ENCODE peak calls at places on chromosomes 16 and 17, in four cellular contexts. U is GM23248, A is PC-3, G is OCI-LY7. M is an unnamed sample. For H3K9me3, the result is how much of the 10 kb centered on the place peaks cover.

GRCh38 chr16:51374790-51375189 is 223.7 kb upstream of the SALL1 start:
- DNase-seq in U (no peak), A (no peak), G (no peak), M (no peak)

GRCh38 chr17:79942011-79942405 is 93.7 kb downstream of the TBC1D16 start:
- DNase-seq in U (no peak), A (no peak), G (no peak), M (no peak)

GRCh38 chr17:8122923-8123694 is 797 bp downstream of the HES7 start:
- DNase-seq in U (peak), A (peak), G (peak), M (peak)

GRCh38 chr17:50955667-50956120 is 89.5 kb upstream of the TOB1 start:
- DNase-seq in U (no peak), A (no peak), G (no peak), M (no peak)

GRCh38 chr17:37743612-37743874 is 1.3 kb downstream of the HNF1B start:
- DNase-seq in U (no peak), A (no peak), G (no peak), M (no peak)

GRCh38 chr16:19548144-19548543 is 7.4 kb upstream of the VPS35L start:
- DNase-seq in U (no peak), A (no peak), G (no peak), M (no peak)

GRCh38 chr17:27554152-27554551 is 76.8 kb upstream of the LGALS9 start:
- DNase-seq in U (no peak), A (no peak), G (no peak), M (no peak)

GRCh38 chr16:16817203-16817602 is 438.3 kb downstream of the NPIPA7 start:
- DNase-seq in U (no peak), A (no peak), G (no peak), M (no peak)

GRCh38 chr16:3759736-3760135 is 42.4 kb upstream of the TRAP1 start:
- DNase-seq in U (no peak), A (no peak), G (no peak), M (no peak)

GRCh38 chr17:40177275-40177874 is at the start of gene RAPGEFL1:
- DNase-seq in U (peak), A (no peak), G (no peak), M (peak)

GRCh38 chr17:47905221-47905733 is 9.2 kb downstream of the SP2 start:
- DNase-seq in U (peak), A (peak), G (no peak), M (no peak)

GRCh38 chr16:52050418-52050817 is 496.5 kb downstream of the TOX3 start:
- DNase-seq in U (peak), A (no peak), G (no peak), M (peak)

GRCh38 chr16:49010396-49010795 is 271.2 kb downstream of the CBLN1 start:
- DNase-seq in U (no peak), A (no peak), G (no peak), M (no peak)

GRCh38 chr17:68821860-68822693 is 133.1 kb downstream of the ABCA8 start:
- DNase-seq in U (peak), A (peak), G (no peak), M (no peak)

GRCh38 chr16:23567602-23568001 is 10.1 kb downstream of the UBFD1 start:
- DNase-seq in U (no peak), A (no peak), G (no peak), M (no peak)

GRCh38 chr16:58684001-58684353 is 593 bp downstream of the SLC38A7 start:
- DNase-seq in U (peak), A (peak), G (no peak), M (no peak)

GRCh38 chr16:20814761-20815160 is 8.4 kb downstream of the REXO5 start:
- DNase-seq in U (no peak), A (peak), G (no peak), M (no peak)

GRCh38 chr17:1742371-1743093 is at the start of gene SERPINF2:
- DNase-seq in U (no peak), A (no peak), G (no peak), M (no peak)

GRCh38 chr17:7835818-7836595 is 2.0 kb downstream of the KDM6B start:
- DNase-seq in U (peak), A (peak), G (no peak), M (no peak)

GRCh38 chr17:34990921-34991365 is 10.6 kb downstream of the LIG3 start:
- DNase-seq in U (no peak), A (no peak), G (no peak), M (peak)

GRCh38 chr17:19464033-19465026 is 53.3 kb downstream of the RNF112 start:
- DNase-seq in U (peak), A (no peak), G (peak), M (no peak)

GRCh38 chr17:45740553-45741330 is 43.4 kb upstream of the CRHR1 start:
- DNase-seq in U (peak), A (peak), G (peak), M (peak)

GRCh38 chr17:45896803-45897693 is 2.7 kb downstream of the MAPT start:
- DNase-seq in U (no peak), A (no peak), G (no peak), M (no peak)

GRCh38 chr16:12323007-12323699 is 346.6 kb downstream of the SNX29 start:
- DNase-seq in U (peak), A (no peak), G (peak), M (no peak)

GRCh38 chr16:50201784-50202183 is 48.7 kb downstream of the TENT4B start:
- DNase-seq in U (no peak), A (no peak), G (no peak), M (no peak)

GRCh38 chr17:71870546-71870862 is 250.3 kb upstream of the SOX9 start:
- DNase-seq in U (no peak), A (no peak), G (no peak), M (no peak)

GRCh38 chr17:59668816-59669215 is 38.4 kb downstream of the PTRH2 start:
- DNase-seq in U (peak), A (peak), G (no peak), M (no peak)

GRCh38 chr17:81032641-81033422 is 2.1 kb upstream of the BAIAP2 start:
- DNase-seq in U (no peak), A (no peak), G (no peak), M (no peak)

GRCh38 chr16:2465653-2466415 is 5.3 kb upstream of the NTN3 start:
- DNase-seq in U (peak), A (peak), G (peak), M (no peak)

GRCh38 chr16:87226926-87227650 is 90.1 kb downstream of the C16orf95 start:
- DNase-seq in U (peak), A (no peak), G (no peak), M (no peak)

GRCh38 chr17:67068999-67069398 is 24.6 kb downstream of the CACNG1 start:
- DNase-seq in U (no peak), A (peak), G (no peak), M (no peak)

GRCh38 chr17:67518881-67519280 is 141.8 kb downstream of the PITPNC1 start:
- DNase-seq in U (peak), A (no peak), G (no peak), M (no peak)

GRCh38 chr16:81523387-81524115 is 78.9 kb downstream of the CMIP start:
- DNase-seq in U (peak), A (peak), G (no peak), M (no peak)

GRCh38 chr17:8468109-8468508 is 32.4 kb downstream of the NDEL1 start:
- DNase-seq in U (no peak), A (no peak), G (no peak), M (no peak)

GRCh38 chr17:8121531-8122390 is 2.1 kb downstream of the HES7 start:
- DNase-seq in U (peak), A (peak), G (peak), M (peak)

GRCh38 chr16:62051942-62052341 is 15.7 kb upstream of the CDH8 start:
- DNase-seq in U (no peak), A (no peak), G (no peak), M (no peak)

GRCh38 chr16:28898942-28899341 is 20.7 kb downstream of the ATP2A1 start:
- DNase-seq in U (no peak), A (no peak), G (no peak), M (no peak)

GRCh38 chr17:40322417-40323315 is 13.7 kb downstream of the RARA start:
- DNase-seq in U (peak), A (peak), G (peak), M (peak)

DNA sequence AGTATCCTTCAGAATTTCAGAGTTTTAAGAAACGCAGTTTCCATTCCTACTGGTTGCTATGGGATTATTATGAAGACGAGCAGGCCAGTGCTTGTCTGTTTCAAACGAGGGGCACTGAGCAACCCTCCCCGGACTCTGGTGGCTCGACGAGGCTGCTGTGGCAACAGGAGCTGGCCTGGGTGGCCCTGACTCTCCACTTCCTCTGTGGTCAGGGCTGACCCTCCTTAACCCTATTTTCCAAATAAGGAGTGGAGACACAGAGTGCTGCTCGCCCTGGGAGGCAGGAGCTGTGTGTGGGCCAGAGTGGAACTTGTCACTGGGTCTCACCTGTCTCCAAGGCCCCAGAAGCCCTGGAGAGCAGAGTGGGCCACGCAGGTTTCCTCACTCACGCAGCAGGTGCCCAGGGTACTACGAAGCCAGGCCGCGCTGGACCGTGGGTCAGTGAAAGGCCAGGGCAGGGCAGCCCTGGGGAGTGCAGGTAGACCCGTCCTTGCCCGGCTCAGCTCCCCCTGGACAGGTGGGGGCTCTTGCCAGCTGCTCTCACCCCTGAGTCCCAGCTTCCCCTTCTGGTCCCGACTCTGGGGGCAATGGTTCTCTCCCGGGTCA is 3.3 kb downstream of the GALNS start:
- DNase-seq in U (no peak), A (no peak), G (no peak), M (no peak)
- TF ChIP-seq EZH2phosphoT487 in U (no peak), A (no peak), G (no peak), M (no peak)

GRCh38 chr17:54099221-54099620 is 276.5 kb downstream of the KIF2B start:
- DNase-seq in U (no peak), A (no peak), G (no peak), M (no peak)

GRCh38 chr17:54102246-54102645 is 279.5 kb downstream of the KIF2B start:
- DNase-seq in U (no peak), A (no peak), G (no peak), M (no peak)
- H3K9me3 ChIP-seq in U (under half), A (under half), G (under half), M (under half)

DNA sequence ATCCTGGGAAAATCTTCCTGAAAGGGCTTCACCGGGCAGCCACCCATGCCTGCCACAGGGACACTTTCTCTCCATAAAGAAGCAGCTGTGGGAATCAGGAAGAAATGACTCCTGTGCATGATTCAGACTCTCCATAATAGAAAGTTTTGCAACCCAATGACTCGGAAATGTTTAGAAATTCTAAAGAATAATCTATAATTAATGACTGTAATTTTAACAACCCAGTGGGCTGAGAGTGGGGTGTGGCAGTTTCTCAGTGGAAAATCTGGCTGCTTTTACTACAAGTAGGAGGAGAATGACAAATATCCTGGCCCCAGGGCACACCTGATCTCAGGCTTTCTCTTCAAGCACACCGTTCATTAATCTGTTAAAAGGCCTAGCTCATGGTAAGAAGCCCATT is 25.7 kb downstream of the IRF8 start:
- DNase-seq in U (peak), A (peak), G (no peak), M (no peak)
- TF ChIP-seq EZH2phosphoT487 in U (no peak), A (no peak), G (no peak), M (no peak)

GRCh38 chr16:35795361-35796029 is 2336.1 kb downstream of the TP53TG3F start:
- DNase-seq in U (no peak), A (no peak), G (no peak), M (peak)

GRCh38 chr16:35798885-35799426 is 2339.5 kb downstream of the TP53TG3F start:
- DNase-seq in U (no peak), A (no peak), G (no peak), M (no peak)

GRCh38 chr16:35792516-35793285 is 2333.3 kb downstream of the TP53TG3F start:
- DNase-seq in U (no peak), A (no peak), G (no peak), M (no peak)

DNA sequence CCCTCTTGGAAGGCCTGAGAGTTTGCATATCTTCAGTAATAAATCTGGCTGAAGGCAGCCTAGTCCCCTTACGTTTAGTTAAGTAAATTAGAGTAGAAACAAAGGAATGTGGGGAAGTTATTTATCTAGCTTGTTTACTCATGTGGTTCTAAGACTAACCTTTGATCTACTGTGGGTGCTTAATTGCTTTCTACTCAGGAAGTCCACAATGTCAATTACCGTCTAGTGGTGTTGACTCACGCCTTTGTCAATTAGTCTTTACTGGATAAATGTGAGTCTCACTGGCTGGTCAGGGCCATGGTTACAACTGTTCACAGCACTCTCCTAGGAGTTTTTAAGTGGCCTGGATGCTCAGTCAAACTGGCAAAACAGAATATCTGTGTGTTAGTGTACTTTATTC is 2338.4 kb downstream of the TP53TG3F start:
- DNase-seq in U (no peak), A (no peak), G (no peak), M (no peak)
- H3K9me3 ChIP-seq in U (under half), A (under half), G (under half), M (under half)

DNA sequence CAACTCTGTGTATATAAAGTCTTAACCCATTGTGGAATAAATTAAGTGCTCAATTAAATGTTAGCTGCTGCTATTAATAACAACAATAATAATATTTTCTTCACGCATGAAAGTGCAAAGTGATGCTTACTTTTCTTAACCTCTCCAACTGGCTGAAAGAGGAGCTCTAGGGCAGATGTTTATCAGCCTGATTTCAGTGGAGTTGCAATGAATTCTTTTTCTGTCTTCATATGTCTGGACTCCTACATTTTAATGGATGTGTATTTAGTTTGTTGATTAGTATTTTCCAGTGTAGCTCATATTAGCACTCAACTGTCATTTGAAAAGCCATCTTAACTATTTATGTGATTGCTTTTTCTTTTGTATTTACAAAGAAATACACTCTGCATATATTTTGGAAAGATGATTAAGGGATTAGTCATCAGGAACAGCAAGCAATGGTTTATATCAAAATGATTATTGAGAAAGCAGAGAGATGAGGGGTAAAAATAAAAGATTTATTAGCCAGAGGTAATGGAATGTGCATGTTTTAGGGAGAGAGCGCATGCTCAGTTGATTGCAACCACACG is 71.0 kb downstream of the WWOX start:
- DNase-seq in U (no peak), A (peak), G (no peak), M (no peak)
- TF ChIP-seq EZH2phosphoT487 in U (no peak), A (no peak), G (no peak), M (no peak)

GRCh38 chr17:54085934-54086333 is 263.2 kb downstream of the KIF2B start:
- DNase-seq in U (no peak), A (no peak), G (no peak), M (no peak)

GRCh38 chr17:54085020-54085419 is 262.3 kb downstream of the KIF2B start:
- DNase-seq in U (no peak), A (no peak), G (no peak), M (no peak)
- H3K9me3 ChIP-seq in U (under half), A (under half), G (under half), M (under half)

DNA sequence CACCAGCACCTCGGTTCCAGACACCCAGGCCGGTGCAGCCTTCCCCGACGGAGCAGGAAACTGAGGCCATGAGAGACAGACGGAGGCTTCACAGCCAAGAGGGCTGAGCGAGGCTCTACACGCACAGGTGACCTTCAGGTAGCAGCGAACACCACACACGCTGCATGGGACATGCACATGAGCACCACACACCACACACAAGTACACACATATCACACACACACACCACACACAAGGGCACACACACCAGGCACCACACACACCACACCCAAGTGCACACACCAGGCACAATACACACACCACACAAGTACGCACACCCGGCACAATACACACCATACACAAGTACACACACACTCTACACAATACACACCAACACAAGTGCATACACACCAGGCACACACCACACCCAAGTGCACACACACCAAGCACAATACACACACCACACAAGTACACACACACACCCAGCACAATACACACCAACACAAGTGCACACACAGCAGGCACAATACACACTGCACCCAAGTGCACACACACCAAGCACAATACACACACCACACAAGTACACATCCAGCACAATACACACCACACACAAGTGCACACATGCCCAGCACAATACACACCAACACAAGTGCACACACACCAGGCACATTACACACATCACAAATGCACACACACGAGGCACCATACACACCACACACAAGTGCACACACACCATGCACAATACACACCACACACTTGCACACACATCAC is 33.4 kb upstream of the ZNF469 start:
- DNase-seq in U (no peak), A (no peak), G (no peak), M (no peak)
- TF ChIP-seq EZH2phosphoT487 in U (no peak), A (no peak), G (no peak), M (no peak)

DNA sequence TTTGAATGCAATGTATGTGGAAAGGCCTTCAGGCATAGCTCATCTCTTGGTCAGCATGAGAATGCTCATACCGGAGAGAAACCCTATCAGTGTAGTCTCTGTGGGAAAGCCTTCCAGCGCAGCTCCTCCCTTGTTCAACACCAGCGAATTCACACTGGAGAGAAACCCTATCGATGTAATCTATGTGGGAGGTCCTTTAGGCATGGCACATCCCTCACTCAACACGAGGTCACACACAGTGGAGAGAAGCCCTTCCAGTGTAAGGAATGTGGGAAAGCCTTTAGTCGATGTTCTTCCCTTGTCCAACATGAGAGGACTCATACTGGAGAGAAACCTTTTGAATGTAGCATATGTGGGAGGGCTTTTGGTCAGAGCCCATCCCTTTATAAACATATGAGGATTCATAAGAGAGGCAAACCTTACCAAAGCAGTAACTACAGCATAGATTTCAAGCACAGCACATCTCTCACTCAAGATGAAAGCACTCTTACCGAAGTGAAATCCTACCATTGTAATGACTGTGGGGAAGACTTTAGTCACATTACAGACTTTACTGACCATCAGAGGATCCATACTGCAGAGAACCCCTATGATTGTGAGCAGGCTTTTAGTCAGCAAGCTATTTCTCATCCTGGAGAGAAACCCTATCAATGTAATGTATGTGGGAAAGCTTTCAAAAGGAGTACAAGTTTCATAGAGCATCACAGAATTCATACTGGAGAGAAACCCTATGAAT is 24.7 kb downstream of the ZFP90 start:
- DNase-seq in U (peak), A (no peak), G (no peak), M (no peak)
- H3K9me3 ChIP-seq in U (under half), A (half or more), G (half or more), M (under half)

M was measured in MM.1S.